ENCODE peak calls at places on chromosomes 7 and 10, in four cellular contexts. C is ecto neural progenitor cell, O is BJ, Y is astrocyte. M is an unnamed sample.

GRCh38 chr7:128091106-128091505 is 59.9 kb upstream of the LRRC4 start:
- DNase-seq in C (no peak), O (no peak), Y (no peak), M (no peak)

GRCh38 chr10:122407375-122408125 is 33.0 kb downstream of the PLEKHA1 start:
- DNase-seq in C (no peak), O (peak; percentile 30), Y (peak; percentile 13), M (no peak)

GRCh38 chr10:9823268-9823930 is 1194.3 kb upstream of the CELF2 start:
- DNase-seq in C (no peak), O (no peak), Y (peak; percentile 16), M (no peak)

GRCh38 chr7:132216847-132217246 is 359.4 kb downstream of the PLXNA4 start:
- DNase-seq in C (no peak), O (no peak), Y (no peak), M (no peak)

GRCh38 chr10:132862485-132863420 is 76.8 kb upstream of the NKX6-2 start:
- DNase-seq in C (no peak), O (no peak), Y (no peak), M (no peak)

GRCh38 chr10:5343561-5343960 is 21.2 kb upstream of the UCN3 start:
- DNase-seq in C (no peak), O (no peak), Y (no peak), M (no peak)

GRCh38 chr10:67520924-67521520 is 175.0 kb downstream of the CTNNA3 start:
- DNase-seq in C (no peak), O (no peak), Y (peak; percentile 33), M (no peak)

GRCh38 chr7:138776156-138776833 is 21.5 kb upstream of the TMEM213 start:
- DNase-seq in C (no peak), O (no peak), Y (no peak), M (no peak)

GRCh38 chr7:156892821-156893706 is at the start of gene LMBR1:
- DNase-seq in C (peak; percentile 97), O (peak; percentile 55), Y (peak; percentile 78), M (peak; percentile 76)

GRCh38 chr10:2137549-2138174 is 400.3 kb upstream of the ADARB2 start:
- DNase-seq in C (no peak), O (no peak), Y (no peak), M (no peak)

GRCh38 chr10:111146025-111146640 is 69.3 kb downstream of the ADRA2A start:
- DNase-seq in C (no peak), O (no peak), Y (no peak), M (no peak)

GRCh38 chr7:98913612-98914011 is 35.3 kb downstream of the TRRAP start:
- DNase-seq in C (no peak), O (peak; percentile 15), Y (peak; percentile 4), M (no peak)

GRCh38 chr10:33248638-33249037 is 85.8 kb downstream of the NRP1 start:
- DNase-seq in C (no peak), O (peak; percentile 74), Y (peak; percentile 96), M (no peak)

GRCh38 chr7:129376076-129376777 is 58.0 kb upstream of the STRIP2 start:
- DNase-seq in C (no peak), O (no peak), Y (peak; percentile 7), M (no peak)

GRCh38 chr10:68348265-68348741 is 15.6 kb upstream of the PBLD start:
- DNase-seq in C (peak; percentile 52), O (no peak), Y (peak; percentile 27), M (no peak)

GRCh38 chr7:2116086-2116810 is 116.5 kb downstream of the MAD1L1 start:
- DNase-seq in C (no peak), O (no peak), Y (peak; percentile 83), M (no peak)

GRCh38 chr10:8473205-8473604 is 418.7 kb downstream of the GATA3 start:
- DNase-seq in C (no peak), O (no peak), Y (peak; percentile 11), M (no peak)

GRCh38 chr10:5525581-5526271 is 965 bp downstream of the CALML3 start:
- DNase-seq in C (peak; percentile 36), O (no peak), Y (no peak), M (no peak)

GRCh38 chr7:95534796-95535195 is 49.1 kb downstream of the ASB4 start:
- DNase-seq in C (no peak), O (no peak), Y (no peak), M (no peak)